ENCODE peak calls at places on chromosomes 1 and 21, in five cellular contexts. F is fibroblast of lung, C is MM.1S, L is GM12878, V is endothelial cell of umbilical vein. T is an unnamed sample.

GRCh38 chr1:244347942-244348341 is 103.8 kb downstream of the ADSS2 start:
- DNase-seq in V (peak), L (no peak), F (no peak), C (no peak), T (no peak)

GRCh38 chr1:205582471-205583291 is 49.1 kb downstream of the ELK4 start:
- DNase-seq in F (no peak), C (no peak), V (peak), L (no peak), T (no peak)

GRCh38 chr1:211625040-211625439 is 46.1 kb upstream of the SLC30A1 start:
- DNase-seq in C (peak), F (peak), L (no peak), V (no peak), T (no peak)

GRCh38 chr1:237398751-237399150 is 356.8 kb downstream of the RYR2 start:
- DNase-seq in L (no peak), C (no peak), V (no peak), F (no peak), T (no peak)

GRCh38 chr1:145961425-145962156 is 2.8 kb downstream of the ANKRD34A start:
- DNase-seq in L (no peak), F (no peak), V (no peak), C (no peak), T (no peak)

GRCh38 chr1:234499119-234500039 is 20.4 kb upstream of the TARBP1 start:
- DNase-seq in V (peak), L (no peak), C (peak), F (peak), T (no peak)

GRCh38 chr1:119767486-119767885 is 1.2 kb downstream of the HMGCS2 start:
- DNase-seq in F (no peak), C (no peak), L (no peak), V (no peak), T (no peak)

GRCh38 chr1:203340112-203340804 is 10.7 kb downstream of the FMOD start:
- DNase-seq in F (peak), C (peak), L (no peak), V (peak), T (peak)

GRCh38 chr1:100722211-100722610 is 2.7 kb downstream of the VCAM1 start:
- DNase-seq in V (no peak), L (no peak), C (no peak), F (no peak), T (no peak)

GRCh38 chr1:231252336-231252735 is 11.3 kb downstream of the GNPAT start:
- DNase-seq in F (no peak), L (no peak), C (no peak), V (no peak), T (no peak)

GRCh38 chr1:228337711-228338520 is 68.7 kb downstream of the TRIM11 start:
- DNase-seq in L (no peak), F (no peak), V (no peak), C (no peak), T (no peak)

GRCh38 chr1:7018826-7019225 is 233.6 kb downstream of the CAMTA1 start:
- DNase-seq in F (no peak), L (no peak), V (no peak), C (no peak), T (no peak)

GRCh38 chr1:114137497-114137896 is 16.2 kb downstream of the SYT6 start:
- DNase-seq in C (no peak), L (no peak), F (no peak), V (no peak), T (no peak)

GRCh38 chr1:199287632-199288031 is 648.8 kb downstream of the PTPRC start:
- DNase-seq in V (no peak), L (no peak), C (no peak), F (no peak), T (no peak)

GRCh38 chr1:232575524-232576040 is 54.4 kb downstream of the SIPA1L2 start:
- DNase-seq in V (peak), F (peak), L (no peak), C (peak), T (no peak)

GRCh38 chr1:2479186-2479585 is 3.1 kb downstream of the PLCH2 start:
- DNase-seq in F (no peak), C (no peak), V (no peak), L (no peak), T (no peak)

GRCh38 chr1:174352117-174352516 is 95.6 kb upstream of the GPR52 start:
- DNase-seq in F (no peak), L (no peak), C (no peak), V (no peak), T (no peak)

GRCh38 chr1:223487514-223488259 is 94.5 kb downstream of the CCDC185 start:
- DNase-seq in C (no peak), L (no peak), V (no peak), F (no peak), T (no peak)

GRCh38 chr21:24045775-24046215 is 1561.5 kb downstream of the MRPL39 start:
- DNase-seq in F (peak), C (peak), L (no peak), V (peak), T (no peak)

DNA sequence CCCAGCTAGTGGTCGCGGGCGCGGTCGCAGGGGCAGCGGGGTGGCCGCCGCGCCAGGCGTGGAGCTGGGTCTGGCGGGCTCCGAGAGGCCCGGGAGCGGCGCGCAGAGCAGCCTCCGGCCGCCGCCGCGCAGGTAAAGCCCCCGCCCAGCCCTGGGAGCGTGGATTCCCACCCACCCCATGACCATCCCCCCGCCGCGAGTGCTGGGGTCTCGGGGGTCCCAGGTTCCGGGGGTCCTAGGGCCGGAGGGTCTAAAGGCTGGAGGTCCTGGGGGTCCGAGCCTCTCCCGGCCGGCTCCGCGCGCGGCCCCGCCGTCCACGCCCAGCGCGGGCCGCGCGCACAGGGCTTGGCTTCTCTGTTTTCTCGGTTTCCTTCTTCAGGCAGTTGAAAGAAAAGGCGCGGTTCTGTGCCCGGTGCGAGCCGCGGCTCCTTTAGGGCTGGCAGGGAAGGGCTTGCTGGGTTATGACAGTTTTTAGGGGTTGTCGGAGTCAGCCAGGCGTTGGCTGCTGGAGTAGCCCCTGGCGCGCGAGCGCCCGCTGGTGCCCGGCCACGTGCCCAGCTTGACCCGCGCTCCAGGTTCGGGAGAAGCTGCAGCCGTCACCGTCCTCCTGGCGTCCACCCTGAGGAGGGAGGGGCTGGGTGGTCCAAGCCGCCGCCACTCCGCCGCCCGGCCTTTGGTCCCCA is 355 bp downstream of the LRRC3 start:
- DNase-seq in C (no peak), L (no peak), V (peak), F (peak), T (no peak)
- TF ChIP-seq EZH2 in C (no peak), L (no peak), V (no peak), F (no peak), T (no peak)

GRCh38 chr1:12475158-12475934 is 142.7 kb downstream of the DHRS3 start:
- DNase-seq in V (no peak), C (no peak), F (no peak), L (no peak), T (no peak)
- H3K9ac ChIP-seq in V (no peak), C (no peak), F (no peak), L (no peak), T (no peak)

GRCh38 chr21:34890724-34891609 is 158.1 kb downstream of the RUNX1 start:
- DNase-seq in V (peak), F (peak), L (no peak), C (no peak), T (no peak)
- TF ChIP-seq EZH2 in V (peak), F (no peak), L (no peak), C (no peak), T (peak)

GRCh38 chr1:57424231-57425027 is 569 bp upstream of the DAB1 start:
- DNase-seq in F (peak), C (no peak), V (no peak), L (no peak), T (no peak)
- H3K9ac ChIP-seq in F (no peak), C (no peak), V (no peak), L (no peak), T (no peak)

DNA sequence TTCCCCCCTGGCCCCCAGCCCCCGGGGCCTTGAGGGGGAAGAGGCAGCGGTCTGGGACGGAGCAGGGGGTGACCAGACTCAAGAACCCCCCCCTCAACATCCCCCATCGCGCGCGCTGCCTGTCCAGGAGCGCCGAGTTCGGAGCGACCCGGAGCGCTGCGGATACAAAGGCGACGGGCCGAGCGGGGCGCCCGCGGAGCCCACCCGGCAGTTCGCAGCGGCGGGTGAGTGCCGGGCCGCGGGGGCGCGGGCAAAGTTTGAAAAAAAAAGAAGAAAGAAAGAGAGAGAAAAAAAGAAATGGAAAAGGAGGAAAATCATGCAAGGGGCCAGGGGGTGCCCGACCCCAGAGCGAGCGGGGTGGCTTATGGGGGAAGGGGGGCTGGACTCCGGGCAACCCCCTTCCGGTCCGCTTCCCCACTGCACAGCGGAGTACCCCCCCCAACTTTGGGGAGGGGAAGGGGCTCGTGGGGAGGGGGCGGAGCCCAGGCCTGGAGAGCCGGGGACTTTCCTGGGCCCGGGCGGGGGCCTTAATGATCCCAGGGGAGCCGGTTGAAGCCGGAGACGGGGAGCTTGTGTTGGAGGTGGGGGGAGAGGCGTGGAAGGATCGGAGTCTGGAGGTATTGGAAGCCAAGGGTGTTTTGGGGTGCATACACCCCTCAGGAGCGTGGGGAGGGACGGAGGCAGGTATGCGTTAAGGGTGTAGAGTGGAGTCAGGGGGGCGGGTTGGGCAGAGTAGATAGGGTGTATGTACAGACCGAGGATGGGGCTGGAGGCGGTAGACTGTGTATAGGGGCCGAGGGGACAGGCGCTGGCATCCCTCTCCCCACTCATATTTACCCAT is 502 bp downstream of the VANGL2 start:
- DNase-seq in C (no peak), F (no peak), V (no peak), L (no peak), T (no peak)
- TF ChIP-seq EZH2 in C (no peak), F (peak), V (no peak), L (no peak), T (no peak)

GRCh38 chr1:9278585-9279153 is 14.0 kb upstream of the SPSB1 start:
- DNase-seq in V (no peak), C (no peak), L (no peak), F (no peak), T (no peak)
- H3K9ac ChIP-seq in V (no peak), C (no peak), L (no peak), F (no peak), T (no peak)

GRCh38 chr1:37319284-37319683 is 155.1 kb upstream of the ZC3H12A start:
- DNase-seq in F (no peak), L (no peak), V (no peak), C (no peak), T (no peak)

GRCh38 chr1:37315236-37315870 is 159.0 kb upstream of the ZC3H12A start:
- DNase-seq in L (no peak), C (no peak), F (no peak), V (no peak), T (no peak)

GRCh38 chr1:37323486-37324377 is 150.6 kb upstream of the ZC3H12A start:
- DNase-seq in L (no peak), F (peak), V (peak), C (peak), T (no peak)

GRCh38 chr1:37317870-37318431 is 156.4 kb upstream of the ZC3H12A start:
- DNase-seq in L (no peak), V (no peak), C (no peak), F (no peak), T (no peak)

GRCh38 chr1:37318490-37318889 is 155.9 kb upstream of the ZC3H12A start:
- DNase-seq in C (no peak), F (no peak), L (no peak), V (no peak), T (no peak)
- TF ChIP-seq EZH2 in C (no peak), F (no peak), L (no peak), V (no peak), T (no peak)